ENCODE peak calls at places on chromosome 22, in ten cellular contexts. One of them, this sample, is unnamed.

GRCh38 chr22:39943366-39943765 is 16.8 kb upstream of the TMA7B start:
- DNase-seq in body of pancreas: no peak
- DNase-seq in heart left ventricle: no peak
- DNase-seq in breast epithelium: no peak
- DNase-seq in adrenal gland: no peak
- DNase-seq in stomach: no peak
- DNase-seq in ovary: no peak
- DNase-seq in prostate gland: no peak
- DNase-seq in upper lobe of left lung: no peak
- DNase-seq in A549: no peak
- DNase-seq in this sample: no peak

GRCh38 chr22:26589367-26589844 is 526 bp downstream of the TPST2 start:
- DNase-seq in heart left ventricle: peak; percentile 55
- DNase-seq in body of pancreas: peak; percentile 40
- DNase-seq in breast epithelium: no peak
- DNase-seq in upper lobe of left lung: no peak
- DNase-seq in A549: peak; percentile 20
- DNase-seq in adrenal gland: peak; percentile 64
- DNase-seq in prostate gland: no peak
- DNase-seq in ovary: peak; percentile 16
- DNase-seq in stomach: peak; percentile 38
- DNase-seq in this sample: peak; percentile 38

GRCh38 chr22:17085277-17086091 is 684 bp downstream of the IL17RA start:
- DNase-seq in stomach: peak; percentile 47
- DNase-seq in adrenal gland: peak; percentile 48
- DNase-seq in A549: no peak
- DNase-seq in ovary: peak; percentile 33
- DNase-seq in heart left ventricle: peak; percentile 79
- DNase-seq in body of pancreas: peak; percentile 43
- DNase-seq in prostate gland: no peak
- DNase-seq in breast epithelium: peak; percentile 28
- DNase-seq in upper lobe of left lung: peak; percentile 92
- DNase-seq in this sample: no peak

GRCh38 chr22:45896961-45897538 is 79.9 kb downstream of the WNT7B start:
- DNase-seq in breast epithelium: no peak
- DNase-seq in upper lobe of left lung: peak; percentile 24
- DNase-seq in A549: no peak
- DNase-seq in stomach: no peak
- DNase-seq in prostate gland: no peak
- DNase-seq in heart left ventricle: no peak
- DNase-seq in adrenal gland: no peak
- DNase-seq in body of pancreas: no peak
- DNase-seq in ovary: no peak
- DNase-seq in this sample: no peak

GRCh38 chr22:39490135-39490798 is 11.8 kb upstream of the MIEF1 start:
- DNase-seq in adrenal gland: peak; percentile 93
- DNase-seq in prostate gland: peak; percentile 75
- DNase-seq in heart left ventricle: peak; percentile 88
- DNase-seq in stomach: peak; percentile 76
- DNase-seq in breast epithelium: peak; percentile 69
- DNase-seq in body of pancreas: peak; percentile 69
- DNase-seq in upper lobe of left lung: no peak
- DNase-seq in A549: peak; percentile 74
- DNase-seq in ovary: peak; percentile 57
- DNase-seq in this sample: peak; percentile 94

GRCh38 chr22:33126881-33127280 is 68.7 kb upstream of the SYN3 start:
- DNase-seq in stomach: no peak
- DNase-seq in prostate gland: no peak
- DNase-seq in upper lobe of left lung: no peak
- DNase-seq in A549: peak; percentile 35
- DNase-seq in body of pancreas: no peak
- DNase-seq in breast epithelium: no peak
- DNase-seq in ovary: no peak
- DNase-seq in adrenal gland: no peak
- DNase-seq in heart left ventricle: no peak
- DNase-seq in this sample: no peak

GRCh38 chr22:19052941-19053551 is 69.2 kb downstream of the DGCR2 start:
- DNase-seq in ovary: no peak
- DNase-seq in heart left ventricle: peak; percentile 10
- DNase-seq in A549: no peak
- DNase-seq in upper lobe of left lung: no peak
- DNase-seq in stomach: no peak
- DNase-seq in adrenal gland: peak; percentile 33
- DNase-seq in body of pancreas: no peak
- DNase-seq in breast epithelium: no peak
- DNase-seq in prostate gland: no peak
- DNase-seq in this sample: no peak

GRCh38 chr22:40036591-40037225 is 42.0 kb downstream of the FAM83F start:
- DNase-seq in ovary: no peak
- DNase-seq in stomach: peak; percentile 63
- DNase-seq in adrenal gland: peak; percentile 85
- DNase-seq in prostate gland: no peak
- DNase-seq in heart left ventricle: no peak
- DNase-seq in A549: peak; percentile 82
- DNase-seq in breast epithelium: no peak
- DNase-seq in upper lobe of left lung: no peak
- DNase-seq in body of pancreas: peak; percentile 49
- DNase-seq in this sample: peak; percentile 75

GRCh38 chr22:30783021-30783420 is 88.3 kb downstream of the OSBP2 start:
- DNase-seq in stomach: no peak
- DNase-seq in heart left ventricle: no peak
- DNase-seq in breast epithelium: no peak
- DNase-seq in adrenal gland: no peak
- DNase-seq in A549: no peak
- DNase-seq in body of pancreas: no peak
- DNase-seq in prostate gland: no peak
- DNase-seq in upper lobe of left lung: no peak
- DNase-seq in ovary: no peak
- DNase-seq in this sample: no peak

GRCh38 chr22:46674906-46675305 is 54.7 kb downstream of the GRAMD4 start:
- DNase-seq in ovary: no peak
- DNase-seq in stomach: no peak
- DNase-seq in breast epithelium: no peak
- DNase-seq in prostate gland: no peak
- DNase-seq in A549: no peak
- DNase-seq in upper lobe of left lung: peak; percentile 22
- DNase-seq in body of pancreas: no peak
- DNase-seq in adrenal gland: no peak
- DNase-seq in heart left ventricle: no peak
- DNase-seq in this sample: no peak

GRCh38 chr22:24975813-24976341 is 23.4 kb downstream of the KIAA1671 start:
- DNase-seq in breast epithelium: peak; percentile 71
- DNase-seq in adrenal gland: no peak
- DNase-seq in prostate gland: peak; percentile 37
- DNase-seq in heart left ventricle: peak; percentile 77
- DNase-seq in upper lobe of left lung: no peak
- DNase-seq in stomach: no peak
- DNase-seq in body of pancreas: no peak
- DNase-seq in A549: no peak
- DNase-seq in ovary: peak; percentile 80
- DNase-seq in this sample: peak; percentile 75
- H3K4me3 ChIP-seq in breast epithelium: peak overlapping the region; percentile 40
- H3K4me3 ChIP-seq in adrenal gland: no peak overlapping the region
- H3K4me3 ChIP-seq in prostate gland: no peak overlapping the region
- H3K4me3 ChIP-seq in heart left ventricle: no peak overlapping the region
- H3K4me3 ChIP-seq in upper lobe of left lung: no peak overlapping the region
- H3K4me3 ChIP-seq in stomach: no peak overlapping the region
- H3K4me3 ChIP-seq in body of pancreas: no peak overlapping the region
- H3K4me3 ChIP-seq in A549: no peak overlapping the region
- H3K4me3 ChIP-seq in ovary: no peak overlapping the region
- H3K4me3 ChIP-seq in this sample: no peak overlapping the region

GRCh38 chr22:47850644-47851151 is 1088.2 kb downstream of the TBC1D22A start:
- DNase-seq in heart left ventricle: no peak
- DNase-seq in adrenal gland: no peak
- DNase-seq in stomach: no peak
- DNase-seq in breast epithelium: no peak
- DNase-seq in prostate gland: no peak
- DNase-seq in ovary: peak; percentile 19
- DNase-seq in body of pancreas: no peak
- DNase-seq in A549: no peak
- DNase-seq in upper lobe of left lung: no peak
- DNase-seq in this sample: peak; percentile 30

GRCh38 chr22:47842119-47842518 is 1079.7 kb downstream of the TBC1D22A start:
- DNase-seq in breast epithelium: no peak
- DNase-seq in A549: no peak
- DNase-seq in heart left ventricle: no peak
- DNase-seq in body of pancreas: no peak
- DNase-seq in adrenal gland: no peak
- DNase-seq in stomach: no peak
- DNase-seq in ovary: no peak
- DNase-seq in upper lobe of left lung: peak; percentile 56
- DNase-seq in prostate gland: no peak
- DNase-seq in this sample: no peak

GRCh38 chr22:47848384-47848920 is 1086.0 kb downstream of the TBC1D22A start:
- DNase-seq in adrenal gland: no peak
- DNase-seq in A549: no peak
- DNase-seq in upper lobe of left lung: no peak
- DNase-seq in heart left ventricle: no peak
- DNase-seq in prostate gland: no peak
- DNase-seq in body of pancreas: no peak
- DNase-seq in breast epithelium: no peak
- DNase-seq in stomach: no peak
- DNase-seq in ovary: no peak
- DNase-seq in this sample: peak; percentile 38

GRCh38 chr22:47847281-47847890 is 1084.9 kb downstream of the TBC1D22A start:
- DNase-seq in body of pancreas: no peak
- DNase-seq in stomach: no peak
- DNase-seq in adrenal gland: no peak
- DNase-seq in heart left ventricle: no peak
- DNase-seq in prostate gland: no peak
- DNase-seq in upper lobe of left lung: no peak
- DNase-seq in ovary: no peak
- DNase-seq in breast epithelium: no peak
- DNase-seq in A549: no peak
- DNase-seq in this sample: peak; percentile 23

DNA sequence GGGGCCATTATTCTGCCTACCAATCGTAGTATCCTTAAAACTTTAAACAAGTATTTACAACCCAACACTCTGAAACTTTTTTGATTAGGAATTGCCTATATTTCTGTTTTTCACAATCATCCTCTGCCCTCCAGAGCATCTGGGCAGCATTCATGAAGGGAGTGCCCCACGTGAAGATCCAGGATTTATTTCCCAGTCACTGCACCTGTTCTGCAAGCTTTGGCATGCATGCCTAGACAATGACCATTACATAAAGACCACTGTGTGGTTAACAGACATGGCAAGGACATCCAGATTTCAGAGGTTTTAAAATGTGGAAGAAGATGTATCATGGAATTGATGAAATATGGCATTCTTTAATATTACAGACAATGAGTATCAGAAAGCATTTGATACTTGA is 1083.8 kb downstream of the TBC1D22A start:
- DNase-seq in heart left ventricle: no peak
- DNase-seq in prostate gland: no peak
- DNase-seq in ovary: no peak
- DNase-seq in stomach: no peak
- DNase-seq in upper lobe of left lung: no peak
- DNase-seq in adrenal gland: no peak
- DNase-seq in body of pancreas: no peak
- DNase-seq in breast epithelium: no peak
- DNase-seq in A549: no peak
- DNase-seq in this sample: no peak
- TF ChIP-seq POLR2A in heart left ventricle: no peak
- TF ChIP-seq POLR2A in prostate gland: no peak
- TF ChIP-seq POLR2A in ovary: no peak
- TF ChIP-seq POLR2A in stomach: no peak
- TF ChIP-seq POLR2A in upper lobe of left lung: no peak
- TF ChIP-seq POLR2A in adrenal gland: no peak
- TF ChIP-seq POLR2A in body of pancreas: no peak
- TF ChIP-seq POLR2A in breast epithelium: no peak
- TF ChIP-seq POLR2A in A549: no peak
- TF ChIP-seq POLR2A in this sample: no peak

DNA sequence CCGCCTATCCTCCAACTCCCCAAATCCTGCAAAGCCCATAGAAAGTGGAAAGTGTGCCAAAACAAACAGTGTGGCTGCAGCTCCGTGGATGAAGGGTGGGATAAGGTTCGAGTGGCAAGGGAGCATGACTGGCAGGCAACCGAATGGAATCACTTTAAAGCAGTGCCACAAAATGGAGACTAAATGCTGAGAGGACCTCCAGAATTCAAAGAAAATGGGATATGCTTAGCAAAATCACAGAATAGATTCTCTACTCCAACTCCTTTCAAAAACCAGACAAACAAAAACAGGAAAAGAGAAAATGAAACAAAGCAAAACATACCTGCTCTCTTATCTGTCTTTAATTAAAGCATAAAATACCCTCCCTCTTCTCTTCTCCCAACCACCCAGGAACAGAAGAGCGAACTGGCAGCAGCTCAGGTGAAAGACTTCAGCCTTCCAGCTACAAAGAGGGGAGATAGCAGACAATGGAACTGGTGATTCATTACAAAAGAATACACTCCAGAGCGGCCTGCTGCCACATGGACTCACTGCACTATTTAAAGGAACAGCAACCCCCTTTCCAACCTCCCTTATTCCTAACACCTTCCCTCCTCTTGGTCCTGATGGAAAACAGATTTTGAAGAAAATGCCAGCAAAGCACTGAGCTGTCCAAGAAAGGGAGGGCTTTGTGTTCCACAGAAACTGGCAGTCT is 118.5 kb downstream of the APOL5 start:
- DNase-seq in heart left ventricle: peak; percentile 55
- DNase-seq in stomach: peak; percentile 43
- DNase-seq in body of pancreas: peak; percentile 26
- DNase-seq in breast epithelium: peak; percentile 41
- DNase-seq in adrenal gland: peak; percentile 78
- DNase-seq in prostate gland: peak; percentile 31
- DNase-seq in A549: peak; percentile 75
- DNase-seq in ovary: peak; percentile 55
- DNase-seq in upper lobe of left lung: no peak
- DNase-seq in this sample: peak; percentile 64
- H3K4me3 ChIP-seq in heart left ventricle: peak overlapping the region; percentile 45
- H3K4me3 ChIP-seq in stomach: peak overlapping the region; percentile 36
- H3K4me3 ChIP-seq in body of pancreas: no peak overlapping the region
- H3K4me3 ChIP-seq in breast epithelium: peak overlapping the region; percentile 53
- H3K4me3 ChIP-seq in adrenal gland: no peak overlapping the region
- H3K4me3 ChIP-seq in prostate gland: peak overlapping the region; percentile 28
- H3K4me3 ChIP-seq in A549: peak overlapping the region; percentile 52
- H3K4me3 ChIP-seq in ovary: peak overlapping the region; percentile 35
- H3K4me3 ChIP-seq in upper lobe of left lung: peak overlapping the region; percentile 35
- H3K4me3 ChIP-seq in this sample: no peak overlapping the region

DNA sequence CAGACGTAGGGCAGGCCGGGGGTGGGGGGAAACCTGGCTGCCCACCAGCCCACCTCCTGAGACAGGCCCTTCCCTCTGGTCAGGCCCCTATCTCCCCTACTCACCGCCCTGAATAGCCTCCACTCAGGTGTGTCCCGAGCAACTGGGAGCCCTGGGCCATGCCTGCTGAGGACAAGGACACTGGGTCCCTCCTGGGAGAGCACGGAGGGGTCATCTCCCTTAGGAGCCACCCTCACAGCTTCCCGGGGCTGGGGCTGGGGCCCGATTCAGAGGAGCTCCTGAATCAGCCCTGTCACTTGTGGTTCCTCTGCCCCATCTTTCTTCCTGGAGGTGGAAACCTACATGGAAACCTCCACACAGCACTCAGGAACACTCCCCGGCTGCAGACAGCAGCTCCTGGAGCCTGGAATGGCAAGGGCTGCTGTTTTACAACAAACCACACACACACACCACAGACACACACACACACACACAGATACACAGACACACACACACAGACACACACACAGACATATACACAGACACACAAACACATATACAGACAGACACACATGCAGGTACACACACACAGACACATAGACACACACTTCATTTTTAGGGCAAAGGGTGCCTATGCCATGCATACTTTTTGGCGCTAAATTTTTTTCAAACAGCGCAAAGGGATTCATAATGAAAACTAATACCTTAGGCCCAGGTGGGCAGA is 9.6 kb upstream of the EMID1 start:
- DNase-seq in upper lobe of left lung: no peak
- DNase-seq in body of pancreas: no peak
- DNase-seq in heart left ventricle: no peak
- DNase-seq in prostate gland: no peak
- DNase-seq in adrenal gland: no peak
- DNase-seq in ovary: no peak
- DNase-seq in A549: no peak
- DNase-seq in breast epithelium: no peak
- DNase-seq in stomach: no peak
- DNase-seq in this sample: no peak
- TF ChIP-seq POLR2A in upper lobe of left lung: no peak
- TF ChIP-seq POLR2A in body of pancreas: no peak
- TF ChIP-seq POLR2A in heart left ventricle: no peak
- TF ChIP-seq POLR2A in prostate gland: no peak
- TF ChIP-seq POLR2A in adrenal gland: no peak
- TF ChIP-seq POLR2A in ovary: no peak
- TF ChIP-seq POLR2A in A549: no peak
- TF ChIP-seq POLR2A in breast epithelium: no peak
- TF ChIP-seq POLR2A in stomach: no peak
- TF ChIP-seq POLR2A in this sample: no peak

This sample was measured in testis.